ENCODE peak calls at places on chromosomes 4 and X, in four cellular contexts. J is fibroblast of the conjunctiva, Z is sciatic nerve, T is GF-D8. F is an unnamed sample.

GRCh38 chrX:136204571-136204970 is 46.6 kb downstream of the MAP7D3 start:
- DNase-seq in Z (no peak), T (no peak), J (peak; percentile 80), F (no peak)

GRCh38 chr4:71209161-71209560 is 129.7 kb upstream of the SLC4A4 start:
- DNase-seq in T (no peak), J (no peak), Z (no peak), F (no peak)

GRCh38 chr4:153539058-153539826 is 73.1 kb downstream of the TMEM131L start:
- DNase-seq in T (no peak), J (no peak), Z (no peak), F (no peak)

GRCh38 chr4:25423548-25423947 is 46.5 kb downstream of the ANAPC4 start:
- DNase-seq in T (no peak), Z (no peak), J (no peak), F (no peak)

GRCh38 chr4:149176019-149176418 is 639.6 kb downstream of the IQCM start:
- DNase-seq in Z (no peak), J (no peak), T (no peak), F (no peak)

GRCh38 chr4:159764343-159764952 is 661.6 kb downstream of the RAPGEF2 start:
- DNase-seq in Z (no peak), T (no peak), J (peak; percentile 18), F (peak; percentile 66)

GRCh38 chr4:134126955-134127354 is 74.6 kb downstream of the PABPC4L start:
- DNase-seq in T (no peak), Z (no peak), J (no peak), F (no peak)

GRCh38 chr4:57124145-57124544 is 14.0 kb upstream of the IGFBP7 start:
- DNase-seq in Z (no peak), T (no peak), J (no peak), F (no peak)

GRCh38 chr4:17260395-17260907 is 251.4 kb downstream of the QDPR start:
- DNase-seq in J (no peak), Z (no peak), T (no peak), F (no peak)

F was measured in NAMALWA.